ENCODE peak calls at places on chromosome 3, in six cellular contexts. Z, S, R, D, G and P are unnamed samples.

GRCh38 chr3:178532414-178532813 is 3.8 kb upstream of the KCNMB2 start:
- DNase-seq in Z (no peak), S (no peak), R (no peak), D (no peak), G (no peak), P (no peak)

GRCh38 chr3:14531856-14532395 is 8.2 kb downstream of the GRIP2 start:
- DNase-seq in Z (no peak), S (no peak), R (peak; percentile 8), D (no peak), G (no peak), P (no peak)

GRCh38 chr3:49869525-49870126 is at the start of gene CAMKV:
- DNase-seq in Z (no peak), S (no peak), R (peak; percentile 81), D (peak; percentile 14), G (no peak), P (no peak)

GRCh38 chr3:19866751-19867347 is 67.2 kb downstream of the EFHB start:
- DNase-seq in Z (no peak), S (peak; percentile 15), R (peak; percentile 44), D (peak; percentile 21), G (peak; percentile 38), P (peak; percentile 10)

GRCh38 chr3:67790043-67790442 is 135.6 kb upstream of the SUCLG2 start:
- DNase-seq in Z (peak; percentile 52), S (peak; percentile 38), R (peak; percentile 65), D (peak; percentile 54), G (peak; percentile 52), P (peak; percentile 48)

GRCh38 chr3:27681249-27681748 is 40.8 kb downstream of the EOMES start:
- DNase-seq in Z (peak; percentile 15), S (peak; percentile 52), R (no peak), D (peak; percentile 29), G (peak; percentile 74), P (peak; percentile 66)

GRCh38 chr3:149936812-149937230 is 33.9 kb downstream of the PFN2 start:
- DNase-seq in Z (peak; percentile 15), S (peak; percentile 60), R (peak; percentile 57), D (peak; percentile 25), G (peak; percentile 47), P (peak; percentile 21)

GRCh38 chr3:169246158-169246557 is 417.4 kb downstream of the MECOM start:
- DNase-seq in Z (no peak), S (no peak), R (no peak), D (no peak), G (no peak), P (no peak)

GRCh38 chr3:25573386-25574171 is 91.1 kb downstream of the TOP2B start:
- DNase-seq in Z (no peak), S (no peak), R (no peak), D (no peak), G (no peak), P (no peak)

GRCh38 chr3:37625690-37626089 is 236.0 kb upstream of the CTDSPL start:
- DNase-seq in Z (no peak), S (no peak), R (no peak), D (no peak), G (no peak), P (no peak)

GRCh38 chr3:180680097-180680430 is 775 bp upstream of the CCDC39 start:
- DNase-seq in Z (no peak), S (no peak), R (no peak), D (no peak), G (no peak), P (peak; percentile 25)

GRCh38 chr3:33437556-33438283 is 2.5 kb downstream of the UBP1 start:
- DNase-seq in Z (no peak), S (no peak), R (peak; percentile 40), D (no peak), G (peak; percentile 25), P (no peak)

GRCh38 chr3:8845641-8846040 is 76.2 kb upstream of the OXTR start:
- DNase-seq in Z (no peak), S (no peak), R (no peak), D (no peak), G (no peak), P (no peak)

GRCh38 chr3:69716119-69716518 is 23.1 kb upstream of the MITF start:
- DNase-seq in Z (no peak), S (no peak), R (no peak), D (no peak), G (no peak), P (no peak)

GRCh38 chr3:105827959-105828358 is 40.9 kb downstream of the CBLB start:
- DNase-seq in Z (no peak), S (no peak), R (peak; percentile 16), D (no peak), G (peak; percentile 21), P (no peak)

GRCh38 chr3:67558429-67558828 is 96.0 kb downstream of the SUCLG2 start:
- DNase-seq in Z (no peak), S (no peak), R (no peak), D (no peak), G (no peak), P (no peak)